ENCODE peak calls at places on chromosome 6, in six cellular contexts. One of them, this sample, is unnamed.

GRCh38 chr6:81812416-81812815 is 59.9 kb upstream of the TENT5A start:
- DNase-seq in choroid plexus epithelial cell: no peak
- DNase-seq in endothelial cell of umbilical vein: no peak
- DNase-seq in heart right ventricle: no peak
- DNase-seq in esophagus muscularis mucosa: no peak
- DNase-seq in lung: no peak
- DNase-seq in this sample: no peak

GRCh38 chr6:141248056-141248799 is 884.5 kb upstream of the GJE1 start:
- DNase-seq in choroid plexus epithelial cell: no peak
- DNase-seq in endothelial cell of umbilical vein: no peak
- DNase-seq in heart right ventricle: no peak
- DNase-seq in esophagus muscularis mucosa: no peak
- DNase-seq in lung: no peak
- DNase-seq in this sample: no peak

GRCh38 chr6:117920493-117920845 is 13.4 kb downstream of the SLC35F1 start:
- DNase-seq in choroid plexus epithelial cell: no peak
- DNase-seq in endothelial cell of umbilical vein: no peak
- DNase-seq in heart right ventricle: no peak
- DNase-seq in esophagus muscularis mucosa: no peak
- DNase-seq in lung: no peak
- DNase-seq in this sample: no peak

GRCh38 chr6:160930547-160931377 is 60.8 kb upstream of the MAP3K4 start:
- DNase-seq in choroid plexus epithelial cell: peak; percentile 81
- DNase-seq in endothelial cell of umbilical vein: peak; percentile 59
- DNase-seq in heart right ventricle: peak; percentile 83
- DNase-seq in esophagus muscularis mucosa: no peak
- DNase-seq in lung: peak; percentile 81
- DNase-seq in this sample: peak; percentile 91

GRCh38 chr6:170424634-170425126 is 118.1 kb downstream of the FAM120B start:
- DNase-seq in choroid plexus epithelial cell: no peak
- DNase-seq in endothelial cell of umbilical vein: no peak
- DNase-seq in heart right ventricle: no peak
- DNase-seq in esophagus muscularis mucosa: peak; percentile 72
- DNase-seq in lung: no peak
- DNase-seq in this sample: no peak

GRCh38 chr6:22214314-22214713 is 82.5 kb downstream of the PRL start:
- DNase-seq in choroid plexus epithelial cell: no peak
- DNase-seq in endothelial cell of umbilical vein: no peak
- DNase-seq in heart right ventricle: no peak
- DNase-seq in esophagus muscularis mucosa: no peak
- DNase-seq in lung: no peak
- DNase-seq in this sample: no peak

GRCh38 chr6:37354526-37355384 is 972 bp downstream of the RNF8 start:
- DNase-seq in choroid plexus epithelial cell: peak; percentile 13
- DNase-seq in endothelial cell of umbilical vein: no peak
- DNase-seq in heart right ventricle: peak; percentile 25
- DNase-seq in esophagus muscularis mucosa: no peak
- DNase-seq in lung: no peak
- DNase-seq in this sample: peak; percentile 31

GRCh38 chr6:1285589-1286340 is 26.1 kb upstream of the FOXQ1 start:
- DNase-seq in choroid plexus epithelial cell: peak; percentile 86
- DNase-seq in endothelial cell of umbilical vein: no peak
- DNase-seq in heart right ventricle: peak; percentile 19
- DNase-seq in esophagus muscularis mucosa: peak; percentile 75
- DNase-seq in lung: no peak
- DNase-seq in this sample: peak; percentile 47

GRCh38 chr6:52325695-52326471 is 36.1 kb upstream of the PAQR8 start:
- DNase-seq in choroid plexus epithelial cell: no peak
- DNase-seq in endothelial cell of umbilical vein: no peak
- DNase-seq in heart right ventricle: no peak
- DNase-seq in esophagus muscularis mucosa: no peak
- DNase-seq in lung: no peak
- DNase-seq in this sample: no peak

GRCh38 chr6:150667977-150668716 is 68.5 kb downstream of the PLEKHG1 start:
- DNase-seq in choroid plexus epithelial cell: peak; percentile 97
- DNase-seq in endothelial cell of umbilical vein: peak; percentile 93
- DNase-seq in heart right ventricle: peak; percentile 83
- DNase-seq in esophagus muscularis mucosa: no peak
- DNase-seq in lung: peak; percentile 92
- DNase-seq in this sample: peak; percentile 94

GRCh38 chr6:1027795-1028569 is 283.9 kb upstream of the FOXQ1 start:
- DNase-seq in choroid plexus epithelial cell: peak; percentile 90
- DNase-seq in endothelial cell of umbilical vein: no peak
- DNase-seq in heart right ventricle: no peak
- DNase-seq in esophagus muscularis mucosa: no peak
- DNase-seq in lung: peak; percentile 11
- DNase-seq in this sample: no peak

GRCh38 chr6:109194770-109195169 is 99.5 kb downstream of the CEP57L1 start:
- DNase-seq in choroid plexus epithelial cell: no peak
- DNase-seq in endothelial cell of umbilical vein: no peak
- DNase-seq in heart right ventricle: no peak
- DNase-seq in esophagus muscularis mucosa: no peak
- DNase-seq in lung: no peak
- DNase-seq in this sample: no peak

GRCh38 chr6:23218751-23219150 is 649.4 kb downstream of the HDGFL1 start:
- DNase-seq in choroid plexus epithelial cell: no peak
- DNase-seq in endothelial cell of umbilical vein: peak; percentile 29
- DNase-seq in heart right ventricle: no peak
- DNase-seq in esophagus muscularis mucosa: no peak
- DNase-seq in lung: no peak
- DNase-seq in this sample: no peak

GRCh38 chr6:71621918-71622519 is 264.3 kb upstream of the RIMS1 start:
- DNase-seq in choroid plexus epithelial cell: peak; percentile 31
- DNase-seq in endothelial cell of umbilical vein: peak; percentile 28
- DNase-seq in heart right ventricle: no peak
- DNase-seq in esophagus muscularis mucosa: no peak
- DNase-seq in lung: no peak
- DNase-seq in this sample: peak; percentile 21

GRCh38 chr6:33088931-33089640 is 13.3 kb downstream of the HLA-DPB1 start:
- DNase-seq in choroid plexus epithelial cell: no peak
- DNase-seq in endothelial cell of umbilical vein: no peak
- DNase-seq in heart right ventricle: no peak
- DNase-seq in esophagus muscularis mucosa: peak; percentile 75
- DNase-seq in lung: no peak
- DNase-seq in this sample: no peak

GRCh38 chr6:88814909-88815308 is 148.5 kb downstream of the RNGTT start:
- DNase-seq in choroid plexus epithelial cell: no peak
- DNase-seq in endothelial cell of umbilical vein: no peak
- DNase-seq in heart right ventricle: no peak
- DNase-seq in esophagus muscularis mucosa: no peak
- DNase-seq in lung: no peak
- DNase-seq in this sample: peak; percentile 14

GRCh38 chr6:168021581-168021980 is 24.1 kb downstream of the KIF25 start:
- DNase-seq in choroid plexus epithelial cell: no peak
- DNase-seq in endothelial cell of umbilical vein: no peak
- DNase-seq in heart right ventricle: no peak
- DNase-seq in esophagus muscularis mucosa: peak; percentile 21
- DNase-seq in lung: no peak
- DNase-seq in this sample: no peak

GRCh38 chr6:56364482-56365313 is 117.3 kb upstream of the COL21A1 start:
- DNase-seq in choroid plexus epithelial cell: peak; percentile 62
- DNase-seq in endothelial cell of umbilical vein: peak; percentile 48
- DNase-seq in heart right ventricle: no peak
- DNase-seq in esophagus muscularis mucosa: no peak
- DNase-seq in lung: no peak
- DNase-seq in this sample: peak; percentile 18

GRCh38 chr6:123418101-123418500 is 218.6 kb downstream of the TRDN start:
- DNase-seq in choroid plexus epithelial cell: peak; percentile 6
- DNase-seq in endothelial cell of umbilical vein: no peak
- DNase-seq in heart right ventricle: no peak
- DNase-seq in esophagus muscularis mucosa: no peak
- DNase-seq in lung: no peak
- DNase-seq in this sample: no peak

GRCh38 chr6:14862845-14863244 is 383.0 kb upstream of the JARID2 start:
- DNase-seq in choroid plexus epithelial cell: no peak
- DNase-seq in endothelial cell of umbilical vein: no peak
- DNase-seq in heart right ventricle: no peak
- DNase-seq in esophagus muscularis mucosa: no peak
- DNase-seq in lung: no peak
- DNase-seq in this sample: no peak

GRCh38 chr6:12058164-12058926 is 46.2 kb downstream of the HIVEP1 start:
- DNase-seq in choroid plexus epithelial cell: no peak
- DNase-seq in endothelial cell of umbilical vein: no peak
- DNase-seq in heart right ventricle: peak; percentile 23
- DNase-seq in esophagus muscularis mucosa: no peak
- DNase-seq in lung: no peak
- DNase-seq in this sample: no peak

GRCh38 chr6:155346957-155347356 is 32.7 kb upstream of the TFB1M start:
- DNase-seq in choroid plexus epithelial cell: no peak
- DNase-seq in endothelial cell of umbilical vein: no peak
- DNase-seq in heart right ventricle: no peak
- DNase-seq in esophagus muscularis mucosa: no peak
- DNase-seq in lung: no peak
- DNase-seq in this sample: no peak

GRCh38 chr6:157539900-157540752 is 159.1 kb downstream of the ZDHHC14 start:
- DNase-seq in choroid plexus epithelial cell: no peak
- DNase-seq in endothelial cell of umbilical vein: no peak
- DNase-seq in heart right ventricle: no peak
- DNase-seq in esophagus muscularis mucosa: no peak
- DNase-seq in lung: no peak
- DNase-seq in this sample: no peak

GRCh38 chr6:137269347-137269746 is 50.2 kb upstream of the IFNGR1 start:
- DNase-seq in choroid plexus epithelial cell: no peak
- DNase-seq in endothelial cell of umbilical vein: no peak
- DNase-seq in heart right ventricle: no peak
- DNase-seq in esophagus muscularis mucosa: no peak
- DNase-seq in lung: no peak
- DNase-seq in this sample: no peak

GRCh38 chr6:163779727-163780284 is 365.3 kb downstream of the QKI start:
- DNase-seq in choroid plexus epithelial cell: no peak
- DNase-seq in endothelial cell of umbilical vein: no peak
- DNase-seq in heart right ventricle: no peak
- DNase-seq in esophagus muscularis mucosa: no peak
- DNase-seq in lung: no peak
- DNase-seq in this sample: no peak

GRCh38 chr6:8446391-8446790 is 11.0 kb upstream of the SLC35B3 start:
- DNase-seq in choroid plexus epithelial cell: no peak
- DNase-seq in endothelial cell of umbilical vein: no peak
- DNase-seq in heart right ventricle: no peak
- DNase-seq in esophagus muscularis mucosa: no peak
- DNase-seq in lung: no peak
- DNase-seq in this sample: no peak

GRCh38 chr6:82205793-82206425 is 41.6 kb downstream of the IBTK start:
- DNase-seq in choroid plexus epithelial cell: peak; percentile 73
- DNase-seq in endothelial cell of umbilical vein: peak; percentile 70
- DNase-seq in heart right ventricle: no peak
- DNase-seq in esophagus muscularis mucosa: no peak
- DNase-seq in lung: no peak
- DNase-seq in this sample: no peak

GRCh38 chr6:168273483-168274045 is 46.0 kb downstream of the DACT2 start:
- DNase-seq in choroid plexus epithelial cell: no peak
- DNase-seq in endothelial cell of umbilical vein: no peak
- DNase-seq in heart right ventricle: no peak
- DNase-seq in esophagus muscularis mucosa: no peak
- DNase-seq in lung: no peak
- DNase-seq in this sample: no peak

GRCh38 chr6:5660772-5661171 is 346.0 kb downstream of the NRN1 start:
- DNase-seq in choroid plexus epithelial cell: no peak
- DNase-seq in endothelial cell of umbilical vein: no peak
- DNase-seq in heart right ventricle: no peak
- DNase-seq in esophagus muscularis mucosa: no peak
- DNase-seq in lung: no peak
- DNase-seq in this sample: no peak

GRCh38 chr6:30735668-30736314 is 6.7 kb downstream of the FLOT1 start:
- DNase-seq in choroid plexus epithelial cell: no peak
- DNase-seq in endothelial cell of umbilical vein: no peak
- DNase-seq in heart right ventricle: no peak
- DNase-seq in esophagus muscularis mucosa: no peak
- DNase-seq in lung: no peak
- DNase-seq in this sample: no peak

GRCh38 chr6:150685860-150686259 is 86.2 kb downstream of the PLEKHG1 start:
- DNase-seq in choroid plexus epithelial cell: peak; percentile 25
- DNase-seq in endothelial cell of umbilical vein: peak; percentile 23
- DNase-seq in heart right ventricle: peak; percentile 36
- DNase-seq in esophagus muscularis mucosa: no peak
- DNase-seq in lung: no peak
- DNase-seq in this sample: peak; percentile 62

DNA sequence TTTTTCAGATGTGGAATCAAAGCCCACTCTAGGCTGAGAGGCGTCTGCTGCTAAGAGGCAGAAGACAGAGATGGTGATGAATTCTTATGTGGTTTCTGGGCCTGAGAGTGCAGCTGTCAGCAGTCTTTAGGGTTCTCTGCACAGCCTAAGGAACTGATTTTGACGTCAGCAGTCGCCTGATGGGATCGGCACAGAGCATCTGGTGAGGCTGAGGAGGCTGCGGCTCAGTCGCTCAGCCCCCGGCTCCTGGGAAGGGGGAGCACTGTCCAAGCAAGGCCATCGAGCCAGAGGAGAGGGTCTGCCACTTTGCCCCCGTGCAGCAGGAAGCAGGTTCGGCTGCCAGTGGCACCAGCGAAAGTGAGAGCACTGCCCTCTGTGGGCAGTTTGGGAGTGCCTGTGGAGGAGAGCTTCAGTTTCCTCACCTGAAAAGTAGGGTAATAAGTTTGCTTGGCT is 92.5 kb downstream of the TCP11 start:
- DNase-seq in choroid plexus epithelial cell: peak; percentile 94
- DNase-seq in endothelial cell of umbilical vein: no peak
- DNase-seq in heart right ventricle: no peak
- DNase-seq in esophagus muscularis mucosa: no peak
- DNase-seq in lung: no peak
- DNase-seq in this sample: no peak
- TF ChIP-seq CTCF in choroid plexus epithelial cell: peak; percentile 47
- TF ChIP-seq CTCF in endothelial cell of umbilical vein: no peak
- TF ChIP-seq CTCF in heart right ventricle: peak; percentile 24
- TF ChIP-seq CTCF in esophagus muscularis mucosa: peak; percentile 53
- TF ChIP-seq CTCF in lung: no peak
- TF ChIP-seq CTCF in this sample: no peak

DNA sequence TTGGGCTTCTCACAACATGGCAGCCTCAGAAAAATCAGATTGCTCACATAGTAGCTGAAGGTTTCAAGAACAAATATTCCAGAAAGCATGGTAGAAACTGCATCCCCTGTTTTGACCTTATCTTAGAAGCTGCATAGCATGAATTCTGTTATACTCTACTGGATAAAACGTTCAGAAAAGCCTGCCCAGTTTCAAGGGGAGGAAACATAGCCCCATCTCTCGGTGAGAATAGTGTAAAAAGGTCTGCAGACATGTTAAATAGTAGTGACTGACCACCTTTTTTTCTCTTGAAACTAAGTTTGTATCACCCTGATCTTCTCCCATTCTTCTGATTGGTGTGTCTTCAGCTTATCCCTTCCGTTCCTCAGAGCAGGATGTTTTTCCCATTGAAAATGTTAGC is 50.0 kb downstream of the MARCKS start:
- DNase-seq in choroid plexus epithelial cell: peak; percentile 61
- DNase-seq in endothelial cell of umbilical vein: peak; percentile 43
- DNase-seq in heart right ventricle: no peak
- DNase-seq in esophagus muscularis mucosa: no peak
- DNase-seq in lung: no peak
- DNase-seq in this sample: no peak
- TF ChIP-seq CTCF in choroid plexus epithelial cell: peak; percentile 49
- TF ChIP-seq CTCF in endothelial cell of umbilical vein: no peak
- TF ChIP-seq CTCF in heart right ventricle: no peak
- TF ChIP-seq CTCF in esophagus muscularis mucosa: no peak
- TF ChIP-seq CTCF in lung: no peak
- TF ChIP-seq CTCF in this sample: no peak

GRCh38 chr6:111478749-111479148 is 4.3 kb downstream of the REV3L start:
- DNase-seq in choroid plexus epithelial cell: peak; percentile 86
- DNase-seq in endothelial cell of umbilical vein: peak; percentile 70
- DNase-seq in heart right ventricle: no peak
- DNase-seq in esophagus muscularis mucosa: no peak
- DNase-seq in lung: no peak
- DNase-seq in this sample: peak; percentile 73
- TF ChIP-seq CTCF in choroid plexus epithelial cell: peak; percentile 63
- TF ChIP-seq CTCF in endothelial cell of umbilical vein: peak; percentile 24
- TF ChIP-seq CTCF in heart right ventricle: peak; percentile 41
- TF ChIP-seq CTCF in esophagus muscularis mucosa: peak; percentile 46
- TF ChIP-seq CTCF in lung: peak; percentile 35
- TF ChIP-seq CTCF in this sample: peak; percentile 39

GRCh38 chr6:44052419-44053011 is 74.7 kb downstream of the MRPL14 start:
- DNase-seq in choroid plexus epithelial cell: peak; percentile 90
- DNase-seq in endothelial cell of umbilical vein: no peak
- DNase-seq in heart right ventricle: no peak
- DNase-seq in esophagus muscularis mucosa: no peak
- DNase-seq in lung: no peak
- DNase-seq in this sample: peak; percentile 92
- TF ChIP-seq CTCF in choroid plexus epithelial cell: peak; percentile 12
- TF ChIP-seq CTCF in endothelial cell of umbilical vein: no peak
- TF ChIP-seq CTCF in heart right ventricle: no peak
- TF ChIP-seq CTCF in esophagus muscularis mucosa: peak; percentile 15
- TF ChIP-seq CTCF in lung: no peak
- TF ChIP-seq CTCF in this sample: no peak

This sample was measured in MCF 10A.